ENCODE peak calls at places on chromosomes 3 and 15, in nine cellular contexts. D is fibroblast of the aortic adventitia, T is breast epithelium, Y is prostate gland, R is upper lobe of right lung, B is fibroblast of mammary gland, C is BJ, S is brain microvascular endothelial cell, U is lung. Q is an unnamed sample.
A peak's percentile ranks its signal among the peaks of the same experiment; 100 is the strongest.

GRCh38 chr3:148023994-148024393 is 614.8 kb downstream of the ZIC1 start:
- DNase-seq in S (peak; percentile 93), B (peak; percentile 92), R (no peak), U (no peak), T (no peak), D (peak; percentile 93), C (peak; percentile 10), Y (no peak), Q (peak; percentile 65)

GRCh38 chr3:175535351-175535750 is 676.2 kb downstream of the NAALADL2 start:
- DNase-seq in Y (no peak), S (no peak), C (no peak), B (no peak), D (no peak), R (no peak), T (no peak), U (no peak), Q (no peak)

GRCh38 chr3:129954509-129954908 is 20.0 kb upstream of the TRH start:
- DNase-seq in S (no peak), U (no peak), R (peak; percentile 12), T (no peak), Y (no peak), D (no peak), C (no peak), B (no peak), Q (no peak)

GRCh38 chr3:112345681-112346080 is 12.7 kb downstream of the CD200 start:
- DNase-seq in B (no peak), R (no peak), Y (no peak), T (no peak), S (no peak), U (no peak), D (peak; percentile 57), C (no peak), Q (no peak)

GRCh38 chr3:66047321-66048050 is 8.8 kb upstream of the MAGI1 start:
- DNase-seq in T (no peak), C (peak; percentile 79), B (peak; percentile 91), U (no peak), D (peak; percentile 98), R (no peak), Y (no peak), S (peak; percentile 69), Q (peak; percentile 86)

GRCh38 chr15:23074684-23075083 is 35.3 kb upstream of the TUBGCP5 start:
- DNase-seq in T (no peak), R (no peak), D (peak; percentile 3), B (peak; percentile 2), Y (no peak), S (no peak), C (no peak), U (no peak), Q (no peak)

GRCh38 chr3:45253316-45253715 is 27.2 kb upstream of the TMEM158 start:
- DNase-seq in R (no peak), U (no peak), S (no peak), C (no peak), Y (no peak), T (no peak), B (no peak), D (no peak), Q (no peak)

GRCh38 chr15:74621936-74622335 is 6.3 kb downstream of the CLK3 start:
- DNase-seq in S (no peak), T (no peak), B (no peak), C (no peak), Y (no peak), R (peak; percentile 61), D (no peak), U (no peak), Q (no peak)

GRCh38 chr3:12902181-12902999 is 61.0 kb upstream of the RPL32 start:
- DNase-seq in D (no peak), C (no peak), S (no peak), R (no peak), Y (no peak), U (no peak), T (no peak), B (no peak), Q (no peak)

GRCh38 chr3:172129868-172130751 is 90.7 kb downstream of the FNDC3B start:
- DNase-seq in U (peak; percentile 94), D (peak; percentile 100), T (peak; percentile 95), C (peak; percentile 98), Y (peak; percentile 79), S (peak; percentile 99), R (peak; percentile 92), B (peak; percentile 100), Q (peak; percentile 98)

GRCh38 chr3:128195369-128195768 is 42.1 kb downstream of the EEFSEC start:
- DNase-seq in D (no peak), T (no peak), S (no peak), Y (no peak), B (no peak), R (no peak), U (no peak), C (no peak), Q (no peak)
- H3K4me3 ChIP-seq in D (no peak overlapping the region), T (no peak overlapping the region), S (no peak overlapping the region), Y (no peak overlapping the region), B (no peak overlapping the region), R (no peak overlapping the region), U (no peak overlapping the region), C (no peak overlapping the region), Q (no peak overlapping the region)

GRCh38 chr3:163328680-163329079 is 1749.6 kb downstream of the SI start:
- DNase-seq in B (no peak), T (no peak), Y (no peak), C (no peak), R (no peak), U (no peak), D (no peak), S (no peak), Q (no peak)
- TF ChIP-seq CTCF in B (no peak), T (no peak), Y (no peak), C (no peak), R (no peak), U (no peak), D (no peak), S (no peak), Q (no peak)

GRCh38 chr15:31577103-31577502 is 250.5 kb downstream of the KLF13 start:
- DNase-seq in B (no peak), Y (no peak), D (no peak), U (no peak), C (no peak), T (no peak), S (no peak), R (no peak), Q (no peak)
- H3K4me3 ChIP-seq in B (no peak overlapping the region), Y (no peak overlapping the region), D (no peak overlapping the region), U (no peak overlapping the region), C (no peak overlapping the region), T (no peak overlapping the region), S (no peak overlapping the region), R (no peak overlapping the region), Q (no peak overlapping the region)

GRCh38 chr3:160956785-160957184 is 148.4 kb downstream of the B3GALNT1 start:
- DNase-seq in S (peak; percentile 14), U (no peak), T (no peak), D (peak; percentile 55), B (peak; percentile 55), Y (no peak), R (no peak), C (no peak), Q (no peak)
- TF ChIP-seq CTCF in S (peak; percentile 36), U (peak; percentile 20), T (no peak), D (peak; percentile 45), B (peak; percentile 59), Y (peak; percentile 23), R (peak; percentile 40), C (peak; percentile 36), Q (peak; percentile 13)

GRCh38 chr3:159150176-159150575 is 348.3 kb downstream of the MFSD1 start:
- DNase-seq in D (no peak), C (no peak), S (no peak), U (no peak), Y (no peak), B (no peak), R (no peak), T (no peak), Q (no peak)
- H3K4me3 ChIP-seq in D (no peak overlapping the region), C (no peak overlapping the region), S (no peak overlapping the region), U (no peak overlapping the region), Y (no peak overlapping the region), B (no peak overlapping the region), R (no peak overlapping the region), T (no peak overlapping the region), Q (no peak overlapping the region)

Q was measured in AG04449.